ENCODE peak calls at places on chromosomes 3 and 15, in seven cellular contexts. G is transverse colon, E is heart left ventricle, M is HFF-Myc, R is astrocyte, Y is GM12865, L is iPS DF 6.9. T is an unnamed sample.

GRCh38 chr3:119301662-119302061 is 7.5 kb downstream of the ARHGAP31 start:
- DNase-seq in G (no peak), E (no peak), M (no peak), R (no peak), Y (no peak), L (no peak), T (no peak)

GRCh38 chr3:64621275-64621674 is 66.5 kb downstream of the ADAMTS9 start:
- DNase-seq in G (no peak), E (no peak), M (no peak), R (no peak), Y (no peak), L (no peak), T (no peak)

GRCh38 chr3:161913786-161914389 is 417.3 kb downstream of the OTOL1 start:
- DNase-seq in G (no peak), E (no peak), M (peak), R (peak), Y (no peak), L (no peak), T (no peak)

GRCh38 chr3:133934073-133934970 is 38.6 kb upstream of the RAB6B start:
- DNase-seq in G (peak), E (no peak), M (no peak), R (no peak), Y (no peak), L (no peak), T (no peak)

GRCh38 chr15:101618056-101618455 is 34.1 kb downstream of the TM2D3 start:
- DNase-seq in G (no peak), E (no peak), M (no peak), R (no peak), Y (no peak), L (no peak), T (no peak)

GRCh38 chr3:150871192-150871591 is 34.0 kb downstream of the MINDY4B start:
- DNase-seq in G (no peak), E (no peak), M (no peak), R (peak), Y (no peak), L (no peak), T (no peak)

GRCh38 chr15:76206325-76206976 is 104.8 kb downstream of the ETFA start:
- DNase-seq in G (peak), E (peak), M (no peak), R (peak), Y (no peak), L (no peak), T (peak)

GRCh38 chr3:39917060-39917773 is 107.8 kb downstream of the MYRIP start:
- DNase-seq in G (no peak), E (no peak), M (no peak), R (no peak), Y (no peak), L (no peak), T (no peak)

GRCh38 chr3:152309535-152310317 is 41.0 kb downstream of the MBNL1 start:
- DNase-seq in G (no peak), E (no peak), M (no peak), R (peak), Y (no peak), L (no peak), T (no peak)

GRCh38 chr3:181720281-181720680 is 8.6 kb downstream of the SOX2 start:
- DNase-seq in G (no peak), E (no peak), M (no peak), R (peak), Y (no peak), L (no peak), T (no peak)

GRCh38 chr3:75655501-75655904 is 8.6 kb upstream of the FRG2C start:
- DNase-seq in G (no peak), E (no peak), M (no peak), R (no peak), Y (no peak), L (no peak), T (no peak)

GRCh38 chr15:77019476-77020331 is 24.8 kb downstream of the PSTPIP1 start:
- DNase-seq in G (no peak), E (no peak), M (no peak), R (peak), Y (peak), L (no peak), T (no peak)

GRCh38 chr3:149085828-149086231 is 503 bp downstream of the HLTF start:
- DNase-seq in G (no peak), E (no peak), M (no peak), R (peak), Y (peak), L (peak), T (peak)

GRCh38 chr15:89494941-89495637 is 1.3 kb downstream of the RHCG start:
- DNase-seq in G (peak), E (no peak), M (no peak), R (no peak), Y (peak), L (no peak), T (no peak)

GRCh38 chr15:90205886-90206285 is 4.8 kb downstream of the SEMA4B start:
- DNase-seq in G (no peak), E (no peak), M (no peak), R (no peak), Y (no peak), L (no peak), T (no peak)

GRCh38 chr15:40358492-40359353 is 704 bp downstream of the DISP2 start:
- DNase-seq in G (peak), E (no peak), M (no peak), R (no peak), Y (peak), L (no peak), T (no peak)

GRCh38 chr3:18968120-18968519 is 180.2 kb upstream of the KCNH8 start:
- DNase-seq in G (no peak), E (no peak), M (no peak), R (no peak), Y (no peak), L (no peak), T (no peak)

GRCh38 chr15:72398189-72398588 is at the start of gene TMEM202:
- DNase-seq in G (no peak), E (no peak), M (no peak), R (no peak), Y (no peak), L (no peak), T (no peak)

GRCh38 chr15:50562735-50563640 is 16.5 kb upstream of the USP50 start:
- DNase-seq in G (no peak), E (no peak), M (no peak), R (peak), Y (no peak), L (no peak), T (no peak)

GRCh38 chr15:63599401-63600000 is 2.3 kb downstream of the FBXL22 start:
- DNase-seq in G (peak), E (peak), M (no peak), R (no peak), Y (peak), L (no peak), T (peak)

GRCh38 chr3:170727754-170728153 is 141.9 kb upstream of the SLC7A14 start:
- DNase-seq in G (no peak), E (no peak), M (no peak), R (no peak), Y (no peak), L (no peak), T (no peak)

GRCh38 chr15:80822666-80823065 is 43.5 kb downstream of the CEMIP start:
- DNase-seq in G (no peak), E (no peak), M (no peak), R (no peak), Y (no peak), L (no peak), T (no peak)

GRCh38 chr3:73835945-73836344 is 211.2 kb upstream of the PDZRN3 start:
- DNase-seq in G (no peak), E (no peak), M (no peak), R (no peak), Y (no peak), L (no peak), T (no peak)

GRCh38 chr15:70327328-70328136 is 229.8 kb upstream of the TLE3 start:
- DNase-seq in G (no peak), E (no peak), M (peak), R (peak), Y (no peak), L (no peak), T (no peak)

GRCh38 chr3:170513674-170514073 is 72.2 kb downstream of the SLC7A14 start:
- DNase-seq in G (no peak), E (no peak), M (no peak), R (no peak), Y (no peak), L (no peak), T (no peak)

GRCh38 chr15:79450648-79451047 is 18.5 kb downstream of the MINAR1 start:
- DNase-seq in G (no peak), E (no peak), M (no peak), R (no peak), Y (no peak), L (no peak), T (no peak)

GRCh38 chr3:87088366-87088983 is 97.5 kb upstream of the VGLL3 start:
- DNase-seq in G (no peak), E (peak), M (no peak), R (no peak), Y (peak), L (no peak), T (no peak)
- H3K4me3 ChIP-seq in G (peak), E (peak), M (peak), R (peak), Y (peak), L (no peak), T (no peak)

DNA sequence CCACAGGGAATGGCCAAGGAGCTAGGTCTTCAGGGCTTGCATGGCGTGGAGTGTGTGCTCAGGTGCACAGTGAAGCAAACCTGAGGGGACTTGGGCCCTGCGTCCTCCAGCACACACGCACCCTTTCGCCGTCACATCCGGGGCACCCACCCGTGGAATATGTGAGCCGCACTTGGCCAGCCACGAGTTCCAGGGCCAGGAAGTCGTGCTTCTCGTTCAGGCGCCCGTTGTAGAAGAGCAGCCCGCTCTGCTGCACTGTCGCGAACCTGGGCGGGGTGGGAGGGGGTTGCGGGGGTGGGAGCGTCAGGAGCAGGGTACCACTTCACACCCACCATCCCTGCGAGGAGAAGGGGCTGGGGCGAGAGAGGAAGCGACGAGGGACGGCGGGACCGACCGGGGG is 7.1 kb downstream of the CELSR3 start:
- DNase-seq in G (no peak), E (no peak), M (no peak), R (no peak), Y (peak), L (no peak), T (no peak)
- H3K4me3 ChIP-seq in G (peak), E (peak), M (no peak), R (no peak), Y (peak), L (peak), T (no peak)

DNA sequence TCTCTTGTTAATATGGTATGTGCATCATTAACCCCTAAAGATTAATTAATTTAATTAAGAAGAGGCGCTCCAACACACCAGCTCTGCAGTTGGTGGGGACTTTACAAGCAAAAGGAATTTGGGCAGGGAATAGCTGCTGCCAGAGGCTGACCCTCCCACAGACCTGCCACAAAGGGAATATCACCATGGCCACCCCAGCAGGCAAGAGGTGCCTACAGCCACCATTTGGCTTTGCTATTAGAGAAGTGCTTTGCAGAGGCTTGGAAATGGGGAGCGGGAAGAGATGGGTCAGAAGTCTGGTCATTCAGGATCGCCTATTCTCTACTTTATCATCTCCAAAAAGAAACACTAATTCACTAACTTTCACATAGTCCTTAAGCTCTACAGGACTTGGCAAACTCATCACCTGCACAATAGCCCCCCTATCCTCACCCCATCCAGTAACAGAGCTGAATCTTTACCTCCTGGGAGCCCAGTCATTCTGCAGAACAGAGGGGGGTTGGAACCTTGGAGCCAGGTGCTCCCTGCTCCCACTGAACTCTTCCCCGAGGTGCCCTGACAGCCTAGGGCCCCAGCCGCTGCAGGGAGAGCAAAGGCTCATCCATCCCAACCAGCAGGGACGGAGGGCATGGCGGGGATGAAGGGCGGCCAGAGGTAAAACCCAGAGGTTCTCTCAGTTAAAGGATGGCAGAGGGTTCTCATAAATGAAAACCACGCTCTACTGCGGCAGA is 29.7 kb downstream of the LRIG1 start:
- DNase-seq in G (no peak), E (no peak), M (no peak), R (no peak), Y (no peak), L (no peak), T (no peak)
- H3K4me3 ChIP-seq in G (no peak), E (no peak), M (no peak), R (no peak), Y (no peak), L (no peak), T (no peak)

DNA sequence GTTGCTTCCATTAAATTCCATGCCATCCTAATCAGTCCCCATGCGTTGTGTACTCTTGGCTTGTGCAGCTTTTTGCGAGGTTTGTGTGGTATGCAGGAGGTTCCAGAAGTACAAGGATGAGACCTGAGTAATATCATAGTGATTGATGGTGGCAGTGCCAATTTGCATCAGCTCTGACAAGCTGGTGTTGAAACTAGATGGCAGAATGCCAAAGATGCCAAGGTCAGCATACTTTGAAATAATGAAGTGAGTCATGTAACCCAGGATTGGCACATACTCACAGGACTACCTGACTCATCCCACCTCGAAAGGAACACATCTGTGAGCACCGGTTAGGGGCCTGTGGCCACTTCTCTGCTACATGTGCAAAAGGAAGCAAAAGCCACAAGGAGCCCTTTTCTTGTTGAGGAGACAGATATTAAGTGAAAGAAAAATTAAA is 14.3 kb downstream of the KAT2B start:
- DNase-seq in G (peak), E (peak), M (no peak), R (peak), Y (peak), L (no peak), T (no peak)
- H3K4me3 ChIP-seq in G (no peak), E (no peak), M (no peak), R (no peak), Y (no peak), L (no peak), T (no peak)

GRCh38 chr3:55482496-55483195 is 4.5 kb downstream of the WNT5A start:
- DNase-seq in G (no peak), E (peak), M (no peak), R (peak), Y (no peak), L (no peak), T (no peak)
- H3K4me3 ChIP-seq in G (peak), E (peak), M (peak), R (peak), Y (no peak), L (peak), T (no peak)

DNA sequence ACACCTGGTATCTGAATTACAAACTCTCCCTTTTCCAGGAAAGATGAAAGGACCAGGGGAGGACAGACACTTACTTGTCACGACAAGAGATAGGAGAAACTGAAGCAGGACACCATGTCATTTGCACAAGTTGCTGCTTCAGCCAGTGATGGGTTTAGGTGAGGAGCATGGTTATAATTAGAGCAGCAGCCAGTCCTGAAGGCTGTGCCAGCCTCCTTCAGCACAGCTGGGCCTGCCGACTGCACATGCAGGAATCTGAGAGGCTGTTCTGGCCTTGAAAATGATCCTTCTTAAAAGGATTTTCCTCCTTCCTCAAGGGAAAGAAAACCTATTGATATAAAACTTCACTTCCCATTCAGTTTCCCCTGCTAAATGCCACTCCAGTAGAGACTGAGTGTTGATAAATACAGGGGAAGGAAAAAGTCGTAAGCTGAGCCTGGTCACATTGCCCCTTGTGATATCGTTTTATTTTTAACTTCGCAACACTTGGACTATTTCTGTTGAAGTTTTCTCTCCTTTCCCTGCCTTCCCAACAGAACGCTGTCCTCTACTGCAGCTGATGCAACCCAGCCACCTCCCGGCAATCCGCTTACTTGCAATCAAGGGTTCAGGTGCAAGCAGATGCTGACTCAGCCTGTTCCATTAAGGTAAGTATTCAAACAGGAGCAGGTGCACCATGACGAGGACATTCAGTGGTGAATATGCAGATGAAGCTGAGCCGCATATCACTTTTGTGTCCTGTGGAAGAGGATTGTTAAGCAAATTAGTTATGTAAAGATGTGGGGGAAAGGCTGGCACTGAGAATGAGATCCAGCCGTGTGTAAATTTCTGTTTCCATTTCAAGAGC is at the start of gene FBXO40:
- DNase-seq in G (peak), E (peak), M (no peak), R (no peak), Y (peak), L (peak), T (no peak)
- H3K4me3 ChIP-seq in G (no peak), E (peak), M (no peak), R (no peak), Y (no peak), L (no peak), T (no peak)